ENCODE peak calls at places on chromosomes 3 and 15, in six cellular contexts. D is activated CD8-positive, alpha-beta memory T cell treated with anti-CD3 and anti-CD28 coated beads, Interleukin-2, amount 50 U/mL, for 4 hours; R is stimulated activated CD8-positive, alpha-beta memory T cell treated with anti-CD3 and anti-CD28 coated beads, Interleukin-7, amount 100 ng/mL, for 48 hours; B is CD4-positive, alpha-beta memory T cell; Q is GM23248; H is left lung. W is an unnamed sample.

GRCh38 chr3:188948658-188949400 is 222.9 kb upstream of the TPRG1 start:
- DNase-seq in Q (peak; percentile 95), D (no peak), R (no peak), H (no peak), B (no peak), W (no peak)

GRCh38 chr3:12681586-12682371 is 17.9 kb upstream of the RAF1 start:
- DNase-seq in B (no peak), R (no peak), D (no peak), Q (peak; percentile 92), H (no peak), W (no peak)

GRCh38 chr3:99232696-99233095 is 331.2 kb upstream of the DCBLD2 start:
- DNase-seq in Q (peak; percentile 47), R (no peak), H (no peak), D (no peak), B (no peak), W (no peak)

GRCh38 chr3:171796625-171797264 is 13.5 kb downstream of the PLD1 start:
- DNase-seq in Q (no peak), B (no peak), H (no peak), D (no peak), R (no peak), W (no peak)

GRCh38 chr3:136343873-136344281 is 93.7 kb downstream of the PCCB start:
- DNase-seq in Q (peak; percentile 97), B (no peak), R (no peak), D (no peak), H (peak; percentile 87), W (peak; percentile 86)

GRCh38 chr3:192825191-192825590 is 92.5 kb downstream of the MB21D2 start:
- DNase-seq in H (no peak), Q (no peak), B (no peak), D (no peak), R (no peak), W (no peak)

GRCh38 chr3:65508743-65509422 is 529.8 kb downstream of the MAGI1 start:
- DNase-seq in Q (no peak), B (no peak), D (no peak), R (no peak), H (no peak), W (no peak)

GRCh38 chr15:45522179-45522930 is at the start of gene SLC30A4:
- DNase-seq in Q (peak; percentile 77), D (peak; percentile 72), R (peak; percentile 24), H (peak; percentile 89), B (peak; percentile 68), W (peak; percentile 81)

GRCh38 chr3:111362286-111363009 is 179.5 kb upstream of the CD96 start:
- DNase-seq in D (no peak), H (no peak), R (no peak), Q (no peak), B (no peak), W (no peak)

GRCh38 chr15:89790206-89790605 is 14.1 kb downstream of the MESP2 start:
- DNase-seq in H (no peak), R (no peak), D (no peak), Q (no peak), B (no peak), W (peak; percentile 39)

GRCh38 chr3:172616061-172616461 is 92.8 kb upstream of the TNFSF10 start:
- DNase-seq in H (no peak), D (no peak), Q (peak; percentile 2), R (no peak), B (no peak), W (no peak)

GRCh38 chr15:56243117-56243773 is 434 bp downstream of the RFX7 start:
- DNase-seq in B (no peak), Q (peak; percentile 60), R (peak; percentile 25), D (peak; percentile 53), H (peak; percentile 85), W (peak; percentile 79)

GRCh38 chr3:45056608-45057301 is 30.7 kb downstream of the CLEC3B start:
- DNase-seq in R (no peak), B (no peak), D (no peak), H (no peak), Q (no peak), W (no peak)

W was measured in cardiac septum.